ENCODE peak calls at places on chromosomes 13 and 19, in eight cellular contexts. O is body of pancreas, A is GM20000, I is AG09309, J is tibial nerve, P is breast epithelium, Z is AG09319, M is lower leg skin. Y is an unnamed sample.
A peak's percentile ranks its signal among the peaks of the same experiment; 100 is the strongest.

GRCh38 chr19:52343548-52343947 is 7.5 kb downstream of the ZNF610 start:
- DNase-seq in O (peak; percentile 59), A (peak; percentile 37), I (no peak), J (peak; percentile 21), P (peak; percentile 52), Z (no peak), M (no peak), Y (peak; percentile 71)

GRCh38 chr19:31330237-31330636 is 19.0 kb downstream of the TSHZ3 start:
- DNase-seq in O (no peak), A (no peak), I (no peak), J (no peak), P (no peak), Z (no peak), M (no peak), Y (no peak)

GRCh38 chr13:113950451-113951245 is 23.2 kb downstream of the C13orf46 start:
- DNase-seq in O (no peak), A (no peak), I (no peak), J (no peak), P (no peak), Z (no peak), M (no peak), Y (no peak)

GRCh38 chr19:19459707-19460251 is 54.3 kb downstream of the GATAD2A start:
- DNase-seq in O (peak; percentile 27), A (peak; percentile 57), I (peak; percentile 25), J (no peak), P (no peak), Z (no peak), M (peak; percentile 89), Y (no peak)

GRCh38 chr13:60790620-60791019 is 393.6 kb downstream of the TDRD3 start:
- DNase-seq in O (no peak), A (no peak), I (no peak), J (no peak), P (no peak), Z (no peak), M (no peak), Y (no peak)

GRCh38 chr13:33640832-33641231 is 177.1 kb upstream of the RFC3 start:
- DNase-seq in O (no peak), A (no peak), I (no peak), J (no peak), P (no peak), Z (no peak), M (no peak), Y (no peak)

GRCh38 chr13:62908321-62908720 is 1492.7 kb upstream of the PCDH20 start:
- DNase-seq in O (no peak), A (no peak), I (no peak), J (no peak), P (no peak), Z (no peak), M (no peak), Y (no peak)

GRCh38 chr19:14369399-14370168 is 11.7 kb upstream of the ADGRE5 start:
- DNase-seq in O (no peak), A (peak; percentile 40), I (no peak), J (no peak), P (no peak), Z (no peak), M (no peak), Y (no peak)

GRCh38 chr13:84542348-84542747 is 660.1 kb upstream of the SLITRK1 start:
- DNase-seq in O (no peak), A (no peak), I (no peak), J (no peak), P (no peak), Z (no peak), M (no peak), Y (no peak)

GRCh38 chr13:74062933-74063332 is 71.3 kb downstream of the KLF12 start:
- DNase-seq in O (peak; percentile 13), A (peak; percentile 44), I (peak; percentile 17), J (peak; percentile 18), P (no peak), Z (no peak), M (no peak), Y (no peak)

GRCh38 chr13:31538067-31539042 is 201.0 kb upstream of the RXFP2 start:
- DNase-seq in O (no peak), A (no peak), I (no peak), J (no peak), P (no peak), Z (no peak), M (no peak), Y (no peak)

GRCh38 chr13:40271931-40272775 is 394.3 kb downstream of the FOXO1 start:
- DNase-seq in O (peak; percentile 77), A (no peak), I (peak; percentile 83), J (peak; percentile 91), P (peak; percentile 64), Z (peak; percentile 18), M (peak; percentile 94), Y (no peak)

GRCh38 chr13:42396901-42397670 is 125.1 kb downstream of the AKAP11 start:
- DNase-seq in O (no peak), A (no peak), I (no peak), J (no peak), P (no peak), Z (no peak), M (no peak), Y (no peak)

GRCh38 chr13:111165611-111166010 is 50.5 kb downstream of the ARHGEF7 start:
- DNase-seq in O (no peak), A (peak; percentile 50), I (no peak), J (no peak), P (no peak), Z (no peak), M (no peak), Y (no peak)

DNA sequence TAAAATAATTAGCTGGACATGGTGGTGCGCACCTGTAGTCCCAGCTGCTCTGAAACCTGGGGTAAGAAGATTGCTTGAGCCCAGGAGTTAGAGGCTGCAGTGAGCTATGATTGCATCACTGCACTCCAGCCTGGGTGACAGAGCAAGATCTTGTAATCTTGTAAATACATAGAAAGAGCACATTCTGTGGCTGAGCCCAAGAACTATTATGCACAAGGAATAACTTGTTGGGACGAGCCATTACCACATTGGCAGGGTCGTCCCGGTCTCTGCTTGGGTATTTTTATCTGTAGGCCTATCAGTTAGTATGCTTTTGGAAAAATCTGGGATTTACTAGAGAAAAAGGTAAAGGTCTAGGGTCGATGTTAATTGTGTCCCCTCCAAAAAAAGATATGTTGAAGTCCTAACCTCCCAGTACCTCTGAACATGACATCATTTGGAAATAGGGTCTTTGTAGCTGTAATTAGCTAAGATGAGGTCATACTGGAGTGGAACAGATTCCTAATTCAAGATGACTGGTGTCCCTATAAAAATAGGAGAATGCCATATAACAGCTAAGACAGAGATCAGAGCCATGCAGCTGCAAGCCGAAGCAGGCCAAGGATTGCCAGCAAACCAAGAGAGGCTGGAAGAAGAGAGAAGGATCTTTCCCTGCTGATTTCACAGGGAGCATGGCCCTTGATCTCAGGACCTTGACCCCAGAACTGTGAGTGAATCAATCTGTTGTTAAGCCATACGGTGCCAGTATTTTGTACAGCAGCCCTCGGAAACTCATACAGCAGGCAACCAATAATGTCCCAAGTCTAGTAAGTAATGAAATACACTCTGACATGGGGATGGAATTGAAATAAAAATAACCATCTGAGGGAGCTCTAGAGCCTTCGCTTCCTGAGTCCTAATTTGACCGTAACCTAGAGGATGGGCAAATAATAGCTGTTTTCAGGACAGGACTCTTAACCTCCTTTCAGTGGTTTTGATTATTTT is 77.0 kb downstream of the TM9SF2 start:
- DNase-seq in O (no peak), A (no peak), I (no peak), J (no peak), P (no peak), Z (no peak), M (no peak), Y (no peak)
- TF ChIP-seq CTCF in O (no peak), A (no peak), I (peak; percentile 42), J (no peak), P (no peak), Z (peak; percentile 31), M (no peak), Y (peak; percentile 41)

GRCh38 chr19:3556423-3556977 is 886 bp downstream of the MFSD12 start:
- DNase-seq in O (no peak), A (no peak), I (no peak), J (no peak), P (no peak), Z (no peak), M (no peak), Y (no peak)

GRCh38 chr19:3557461-3558248 is at the start of gene MFSD12:
- DNase-seq in O (peak; percentile 96), A (peak; percentile 100), I (peak; percentile 74), J (peak; percentile 91), P (peak; percentile 97), Z (peak; percentile 73), M (peak; percentile 99), Y (peak; percentile 95)

GRCh38 chr19:3555653-3556422 is 1.5 kb downstream of the MFSD12 start:
- DNase-seq in O (no peak), A (no peak), I (no peak), J (no peak), P (no peak), Z (no peak), M (no peak), Y (no peak)

GRCh38 chr19:3554254-3555083 is 2.9 kb downstream of the MFSD12 start:
- DNase-seq in O (no peak), A (no peak), I (no peak), J (no peak), P (no peak), Z (no peak), M (no peak), Y (no peak)

GRCh38 chr19:3556978-3557460 is 367 bp downstream of the MFSD12 start:
- DNase-seq in O (peak; percentile 61), A (peak; percentile 76), I (no peak), J (no peak), P (no peak), Z (no peak), M (no peak), Y (no peak)
- TF ChIP-seq CTCF in O (no peak), A (no peak), I (no peak), J (no peak), P (no peak), Z (no peak), M (no peak), Y (peak; percentile 29)

DNA sequence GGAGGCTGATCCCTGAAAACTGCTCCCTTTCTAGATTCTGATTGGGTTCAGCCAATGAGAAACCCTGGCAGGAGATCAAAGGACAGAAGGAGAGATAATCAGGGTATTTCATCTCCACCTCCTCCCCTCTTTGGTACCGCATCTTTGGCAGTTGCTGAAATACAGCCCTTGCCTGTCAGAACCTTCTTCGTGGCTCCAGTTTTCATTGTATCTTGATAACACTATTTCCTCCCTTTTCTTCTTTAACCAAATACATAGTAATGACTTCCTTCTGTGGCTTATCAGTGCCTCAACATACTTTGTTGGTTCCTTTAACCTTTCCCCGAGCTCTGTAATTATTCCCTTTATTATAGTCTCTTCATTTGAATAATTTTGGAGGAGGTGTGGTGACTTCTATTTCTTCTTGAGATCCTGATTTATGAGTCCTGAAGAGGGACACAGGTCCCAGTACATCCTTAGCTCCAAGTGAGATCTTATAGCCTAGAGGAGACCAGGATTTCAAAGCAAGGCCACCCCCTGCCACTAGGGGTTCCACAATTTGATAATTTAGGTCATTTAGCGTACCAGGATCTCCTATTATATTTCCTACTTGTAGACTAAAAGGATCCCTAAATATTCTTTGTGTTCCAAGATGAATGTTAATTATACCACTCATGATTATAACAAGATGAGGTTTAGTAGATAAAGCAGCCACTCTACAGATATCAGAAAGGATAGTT is 98.0 kb downstream of the EDNRB start:
- DNase-seq in O (no peak), A (no peak), I (no peak), J (no peak), P (no peak), Z (no peak), M (no peak), Y (no peak)
- TF ChIP-seq CTCF in O (no peak), A (no peak), I (no peak), J (no peak), P (no peak), Z (no peak), M (no peak), Y (peak; percentile 60)

GRCh38 chr19:56689198-56689597 is 17.6 kb upstream of the ZNF835 start:
- DNase-seq in O (no peak), A (no peak), I (no peak), J (no peak), P (no peak), Z (no peak), M (no peak), Y (no peak)
- TF ChIP-seq CTCF in O (no peak), A (no peak), I (no peak), J (no peak), P (no peak), Z (no peak), M (no peak), Y (no peak)

Y was measured in type B pancreatic cell.